ENCODE peak calls at places on chromosomes 6 and 20, in five cellular contexts. H, D, V, G and U are unnamed samples.
A peak's percentile ranks its signal among the peaks of the same experiment; 100 is the strongest.

GRCh38 chr20:25310268-25310920 is 62.5 kb downstream of the PYGB start:
- DNase-seq in V (peak; percentile 67), G (peak; percentile 99), D (peak; percentile 88), H (peak; percentile 73), U (no peak)

GRCh38 chr20:37516697-37517370 is 4.2 kb upstream of the NNAT start:
- DNase-seq in D (no peak), G (no peak), V (no peak), H (no peak), U (no peak)

GRCh38 chr6:77650098-77650663 is 2.7 kb upstream of the MEI4 start:
- DNase-seq in G (no peak), V (no peak), H (no peak), D (peak; percentile 45), U (peak; percentile 81)

GRCh38 chr20:10777713-10778112 is 103.9 kb upstream of the JAG1 start:
- DNase-seq in H (no peak), V (no peak), G (no peak), D (no peak), U (no peak)

GRCh38 chr6:122663981-122664380 is 53.8 kb downstream of the PKIB start:
- DNase-seq in G (no peak), H (no peak), D (peak; percentile 14), V (no peak), U (no peak)

GRCh38 chr6:134317471-134318131 is at the start of gene SGK1:
- DNase-seq in D (no peak), H (no peak), V (no peak), G (no peak), U (peak; percentile 66)

GRCh38 chr6:35496036-35496850 is 636 bp downstream of the TEAD3 start:
- DNase-seq in V (no peak), D (peak; percentile 74), G (peak; percentile 43), H (no peak), U (no peak)

GRCh38 chr6:49551126-49551865 is 828 bp downstream of the C6orf141 start:
- DNase-seq in V (no peak), D (no peak), G (no peak), H (no peak), U (peak; percentile 51)

GRCh38 chr20:1622450-1622849 is 2.6 kb upstream of the SIRPB1 start:
- DNase-seq in V (no peak), D (no peak), H (no peak), G (peak; percentile 0), U (no peak)

GRCh38 chr20:40563296-40563950 is 125.6 kb downstream of the MAFB start:
- DNase-seq in D (peak; percentile 74), G (no peak), H (peak; percentile 60), V (no peak), U (no peak)

GRCh38 chr6:105431226-105431625 is 28.3 kb upstream of the PREP start:
- DNase-seq in D (peak; percentile 57), V (no peak), H (peak; percentile 51), G (peak; percentile 40), U (no peak)

GRCh38 chr20:48202774-48203173 is 417.5 kb upstream of the SULF2 start:
- DNase-seq in G (no peak), V (no peak), H (no peak), D (no peak), U (no peak)

GRCh38 chr20:63966172-63966943 is 3.4 kb downstream of the ZNF512B start:
- DNase-seq in V (no peak), H (no peak), G (no peak), D (no peak), U (no peak)

GRCh38 chr20:42565106-42565990 is 624.4 kb downstream of the PTPRT start:
- DNase-seq in D (no peak), G (no peak), H (no peak), V (no peak), U (no peak)

GRCh38 chr6:79385893-79386292 is 151.3 kb downstream of the LCA5 start:
- DNase-seq in G (no peak), V (no peak), D (no peak), H (no peak), U (no peak)

GRCh38 chr6:79394690-79395089 is 142.5 kb downstream of the LCA5 start:
- DNase-seq in G (no peak), H (no peak), V (no peak), D (no peak), U (no peak)

GRCh38 chr6:79396625-79397024 is 140.6 kb downstream of the LCA5 start:
- DNase-seq in H (no peak), D (peak; percentile 42), V (no peak), G (no peak), U (no peak)

GRCh38 chr6:79391511-79391910 is 145.7 kb downstream of the LCA5 start:
- DNase-seq in G (no peak), V (no peak), H (no peak), D (no peak), U (no peak)
- TF ChIP-seq SRF in G (no peak), V (no peak), H (no peak), D (no peak), U (no peak)

GRCh38 chr6:827431-827830 is 134.5 kb upstream of the EXOC2 start:
- DNase-seq in H (no peak), D (no peak), G (no peak), V (peak; percentile 23), U (no peak)
- TF ChIP-seq SRF in H (no peak), D (no peak), G (no peak), V (no peak), U (no peak)

GRCh38 chr6:144217264-144217663 is 66.9 kb downstream of the STX11 start:
- DNase-seq in D (no peak), V (no peak), H (no peak), G (peak; percentile 30), U (no peak)
- TF ChIP-seq SRF in D (no peak), V (no peak), H (no peak), G (no peak), U (no peak)

DNA sequence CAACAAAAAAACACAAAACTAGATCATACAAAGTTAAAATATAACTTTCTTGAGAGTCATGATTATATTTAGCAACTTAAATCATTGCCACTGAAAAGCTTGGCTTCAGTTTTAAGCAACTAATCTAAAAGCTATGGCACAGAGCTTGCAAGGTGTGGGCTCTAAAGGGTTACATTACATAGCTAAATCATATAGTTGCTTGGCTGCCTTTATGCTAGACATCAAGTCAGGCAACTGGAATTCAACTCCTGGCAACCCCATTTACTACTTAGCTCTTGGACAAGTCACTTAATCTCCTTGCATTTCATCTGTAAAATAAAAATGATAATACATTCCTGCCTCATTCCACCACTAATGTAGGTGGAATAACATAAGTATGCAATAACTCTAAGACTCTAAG is 40.9 kb upstream of the GCM1 start:
- DNase-seq in G (no peak), D (no peak), V (no peak), H (no peak), U (no peak)
- TF ChIP-seq SRF in G (no peak), D (no peak), V (no peak), H (no peak), U (no peak)